ENCODE peak calls at places on chromosome 12, in six cellular contexts. H is A549, L is HepG2, F is endothelial cell of umbilical vein, N is K562, Z is GM12878. W is an unnamed sample.

GRCh38 chr12:41882144-41882805 is 262.4 kb downstream of the GXYLT1 start:
- DNase-seq in H (no peak), L (no peak), F (no peak), N (no peak), Z (no peak), W (no peak)

GRCh38 chr12:30806989-30807694 is 52.4 kb upstream of the CAPRIN2 start:
- DNase-seq in H (no peak), L (peak), F (peak), N (peak), Z (peak), W (peak)

GRCh38 chr12:106013941-106014340 is 124.8 kb downstream of the NUAK1 start:
- DNase-seq in H (no peak), L (no peak), F (no peak), N (no peak), Z (no peak), W (no peak)

GRCh38 chr12:132597333-132598283 is 12.8 kb downstream of the LRCOL1 start:
- DNase-seq in H (no peak), L (no peak), F (peak), N (no peak), Z (no peak), W (no peak)

GRCh38 chr12:39272934-39273770 is 169.8 kb downstream of the KIF21A start:
- DNase-seq in H (peak), L (peak), F (peak), N (peak), Z (no peak), W (peak)

GRCh38 chr12:128825845-128826244 is 2.1 kb upstream of the SLC15A4 start:
- DNase-seq in H (no peak), L (no peak), F (no peak), N (no peak), Z (no peak), W (no peak)

GRCh38 chr12:71504471-71504852 is 64.9 kb downstream of the LGR5 start:
- DNase-seq in H (no peak), L (no peak), F (no peak), N (no peak), Z (no peak), W (no peak)

GRCh38 chr12:56129210-56129691 is 1.2 kb downstream of the ESYT1 start:
- DNase-seq in H (peak), L (no peak), F (peak), N (peak), Z (no peak), W (peak)

GRCh38 chr12:15540469-15540872 is 218.2 kb downstream of the PTPRO start:
- DNase-seq in H (no peak), L (no peak), F (peak), N (no peak), Z (no peak), W (no peak)

GRCh38 chr12:66438601-66439000 is 136.3 kb downstream of the HELB start:
- DNase-seq in H (no peak), L (no peak), F (no peak), N (no peak), Z (no peak), W (no peak)

GRCh38 chr12:2092354-2092753 is 39.6 kb downstream of the CACNA1C start:
- DNase-seq in H (no peak), L (no peak), F (no peak), N (no peak), Z (no peak), W (no peak)

GRCh38 chr12:80445083-80445482 is 1.0 kb downstream of the PTPRQ start:
- DNase-seq in H (no peak), L (no peak), F (no peak), N (no peak), Z (no peak), W (no peak)

GRCh38 chr12:121937654-121938053 is 19.3 kb downstream of the CFAP251 start:
- DNase-seq in H (no peak), L (no peak), F (no peak), N (no peak), Z (no peak), W (no peak)

GRCh38 chr12:56695327-56696101 is 7.4 kb upstream of the PTGES3 start:
- DNase-seq in H (no peak), L (no peak), F (no peak), N (peak), Z (no peak), W (no peak)

GRCh38 chr12:31928246-31929139 is 30.7 kb upstream of the RESF1 start:
- DNase-seq in H (no peak), L (no peak), F (peak), N (no peak), Z (no peak), W (no peak)

GRCh38 chr12:68807576-68808387 is at the start of gene MDM2:
- DNase-seq in H (peak), L (peak), F (peak), N (peak), Z (peak), W (peak)

GRCh38 chr12:49292729-49293055 is 2.3 kb upstream of the PRPH start:
- DNase-seq in H (no peak), L (no peak), F (no peak), N (no peak), Z (no peak), W (no peak)

GRCh38 chr12:32273063-32273521 is 126.3 kb upstream of the FGD4 start:
- DNase-seq in H (no peak), L (no peak), F (no peak), N (peak), Z (no peak), W (no peak)

GRCh38 chr12:50948798-50949197 is 3.5 kb upstream of the HIGD1C start:
- DNase-seq in H (no peak), L (no peak), F (no peak), N (no peak), Z (no peak), W (no peak)

GRCh38 chr12:1391722-1392121 is 202.7 kb downstream of the FBXL14 start:
- DNase-seq in H (no peak), L (no peak), F (no peak), N (no peak), Z (no peak), W (no peak)

GRCh38 chr12:23006413-23006812 is 381.4 kb downstream of the ETNK1 start:
- DNase-seq in H (no peak), L (no peak), F (no peak), N (no peak), Z (no peak), W (no peak)

GRCh38 chr12:58804749-58805148 is 115.6 kb downstream of the LRIG3 start:
- DNase-seq in H (peak), L (peak), F (peak), N (no peak), Z (no peak), W (peak)

GRCh38 chr12:107492393-107493134 is 193.0 kb upstream of the PWP1 start:
- DNase-seq in H (no peak), L (peak), F (no peak), N (no peak), Z (no peak), W (peak)

GRCh38 chr12:2092890-2093289 is 40.1 kb downstream of the CACNA1C start:
- DNase-seq in H (no peak), L (no peak), F (no peak), N (no peak), Z (no peak), W (no peak)

GRCh38 chr12:77003244-77003643 is 62.1 kb downstream of the E2F7 start:
- DNase-seq in H (no peak), L (no peak), F (no peak), N (no peak), Z (no peak), W (no peak)
- TF ChIP-seq MYC in H (no peak), L (no peak), F (no peak), N (no peak), Z (no peak), W (no peak)

GRCh38 chr12:112418596-112419268 is at the start of gene PTPN11:
- DNase-seq in H (peak), L (peak), F (peak), N (peak), Z (no peak), W (peak)
- TF ChIP-seq CTCF in H (peak), L (peak), F (peak), N (peak), Z (peak), W (peak)

DNA sequence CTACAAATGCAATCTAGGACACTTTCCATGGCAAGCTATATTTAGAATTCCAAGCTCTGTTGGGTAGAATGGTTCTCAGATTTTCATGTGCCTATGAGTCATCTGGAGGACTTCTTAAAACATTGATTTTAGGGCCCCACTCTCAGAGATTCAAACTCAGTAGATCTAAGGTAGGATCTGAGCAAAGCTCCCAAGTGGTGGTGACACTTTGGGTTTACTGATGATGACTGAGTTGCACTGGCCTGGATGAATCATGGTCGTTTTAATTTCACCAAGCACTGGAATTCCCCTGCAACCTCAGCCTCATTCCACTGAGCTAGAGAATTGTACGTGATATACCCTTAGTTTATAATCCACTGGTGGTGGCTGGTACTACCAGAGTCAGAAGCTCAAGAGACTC is 86.5 kb downstream of the PPM1H start:
- DNase-seq in H (peak), L (no peak), F (no peak), N (no peak), Z (peak), W (no peak)
- TF ChIP-seq MYC in H (no peak), L (no peak), F (no peak), N (no peak), Z (no peak), W (no peak)

DNA sequence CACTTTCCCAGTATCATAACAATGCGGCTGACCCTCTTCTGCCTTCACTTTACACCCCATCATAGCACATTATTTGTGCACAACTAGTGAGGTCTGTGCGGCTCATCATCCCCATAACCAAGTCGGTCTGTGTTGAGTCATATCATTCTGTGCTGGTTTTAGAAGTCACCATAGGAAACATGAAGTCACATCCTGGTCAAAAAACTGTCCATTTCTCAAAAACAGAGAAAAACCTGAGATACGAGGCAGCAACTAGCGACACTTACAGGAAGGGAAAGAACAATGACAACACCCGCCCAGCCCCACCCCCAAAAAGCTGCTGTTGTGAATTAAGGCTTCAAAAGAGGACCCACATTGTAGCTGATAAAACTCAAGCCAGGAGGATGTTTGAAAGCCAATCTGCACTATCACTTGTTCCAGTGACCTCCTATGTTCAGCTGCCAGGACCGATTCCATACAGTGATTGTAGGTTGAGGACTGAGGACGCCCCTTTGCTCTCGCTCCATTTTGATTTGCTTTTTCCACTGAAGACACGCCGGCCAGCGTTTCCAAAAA is 87.7 kb downstream of the DUSP16 start:
- DNase-seq in H (no peak), L (no peak), F (peak), N (peak), Z (peak), W (peak)
- TF ChIP-seq CTCF in H (no peak), L (no peak), F (no peak), N (no peak), Z (peak), W (no peak)

GRCh38 chr12:3885179-3886094 is 12.2 kb upstream of the PARP11 start:
- DNase-seq in H (peak), L (peak), F (peak), N (no peak), Z (no peak), W (peak)
- TF ChIP-seq MYC in H (no peak), L (no peak), F (no peak), N (no peak), Z (no peak), W (no peak)

DNA sequence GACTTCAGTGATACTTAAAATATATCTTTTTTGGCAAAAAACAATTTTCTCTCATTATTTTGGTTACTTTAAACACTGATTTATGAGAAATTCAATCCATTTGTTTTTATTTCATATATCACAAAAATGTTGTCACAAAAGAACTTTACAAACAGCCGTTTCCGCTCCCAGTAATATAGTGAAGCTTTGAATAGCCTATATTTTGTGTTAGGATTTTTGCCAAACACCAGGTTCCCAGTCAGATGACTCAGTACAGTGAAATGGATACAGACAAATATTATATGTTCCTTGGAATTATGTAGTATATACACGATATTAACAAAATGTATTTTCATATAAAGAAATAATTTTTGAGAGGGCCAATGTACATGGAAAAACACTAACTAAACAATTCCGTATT is 411.1 kb downstream of the CCER1 start:
- DNase-seq in H (no peak), L (no peak), F (peak), N (no peak), Z (no peak), W (no peak)
- TF ChIP-seq CTCF in H (no peak), L (no peak), F (no peak), N (no peak), Z (no peak), W (no peak)

GRCh38 chr12:53749986-53750811 is 1.6 kb downstream of the CISTR start:
- DNase-seq in H (no peak), L (no peak), F (no peak), N (no peak), Z (no peak), W (no peak)
- TF ChIP-seq MYC in H (no peak), L (no peak), F (no peak), N (no peak), Z (no peak), W (peak)

DNA sequence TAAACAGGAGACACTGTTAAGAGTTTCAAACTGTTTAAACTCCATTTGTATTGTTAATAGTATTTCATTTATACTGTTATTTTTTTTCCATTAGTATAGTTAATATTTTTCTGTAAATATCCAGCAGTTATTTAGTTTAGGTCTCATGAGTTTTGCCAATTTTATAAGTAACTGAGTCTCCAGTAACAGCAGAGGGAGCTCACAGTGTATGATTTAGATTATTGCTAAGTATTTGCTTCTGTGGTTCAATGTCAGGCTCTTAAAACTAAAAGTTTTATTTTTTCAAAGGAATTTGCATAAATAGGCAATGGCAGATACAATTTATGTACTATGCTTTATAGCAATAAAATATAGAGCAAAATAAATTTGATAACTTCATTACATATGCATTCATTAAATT is 209.7 kb downstream of the ATXN7L3B start:
- DNase-seq in H (no peak), L (no peak), F (no peak), N (no peak), Z (no peak), W (peak)
- TF ChIP-seq CTCF in H (peak), L (no peak), F (no peak), N (no peak), Z (no peak), W (no peak)

W was measured in NB4.